ENCODE peak calls at places on chromosomes 7 and 10, in six cellular contexts. H, W, C, X, K and T are unnamed samples.

GRCh38 chr7:80640841-80641240 is 2.4 kb downstream of the CD36 start:
- DNase-seq in H (no peak), W (no peak), C (no peak), X (no peak), K (no peak), T (no peak)

GRCh38 chr7:95560674-95561073 is 35.6 kb downstream of the PDK4 start:
- DNase-seq in H (no peak), W (no peak), C (no peak), X (no peak), K (no peak), T (no peak)

GRCh38 chr10:8069627-8070026 is 15.1 kb downstream of the GATA3 start:
- DNase-seq in H (no peak), W (no peak), C (no peak), X (no peak), K (no peak), T (no peak)

GRCh38 chr10:70343712-70344111 is 38.7 kb downstream of the LRRC20 start:
- DNase-seq in H (no peak), W (no peak), C (no peak), X (no peak), K (no peak), T (no peak)

GRCh38 chr7:73646785-73647724 is 20.6 kb upstream of the VPS37D start:
- DNase-seq in H (peak; percentile 59), W (no peak), C (peak; percentile 87), X (no peak), K (no peak), T (no peak)

GRCh38 chr7:20310963-20311742 is 19.5 kb upstream of the ITGB8 start:
- DNase-seq in H (no peak), W (no peak), C (no peak), X (no peak), K (peak; percentile 56), T (no peak)

GRCh38 chr10:69237528-69238159 is 17.5 kb downstream of the HKDC1 start:
- DNase-seq in H (peak; percentile 91), W (peak; percentile 87), C (peak; percentile 96), X (peak; percentile 50), K (peak; percentile 62), T (peak; percentile 85)

GRCh38 chr10:114258274-114258840 is 19.3 kb downstream of the VWA2 start:
- DNase-seq in H (no peak), W (no peak), C (no peak), X (no peak), K (no peak), T (no peak)

GRCh38 chr10:50334273-50334672 is 83.0 kb upstream of the ASAH2 start:
- DNase-seq in H (no peak), W (no peak), C (no peak), X (no peak), K (no peak), T (no peak)

GRCh38 chr7:36875794-36876193 is 151.5 kb upstream of the AOAH start:
- DNase-seq in H (no peak), W (no peak), C (peak; percentile 13), X (no peak), K (no peak), T (no peak)

GRCh38 chr10:104085801-104086400 is at the start of gene COL17A1:
- DNase-seq in H (no peak), W (no peak), C (no peak), X (no peak), K (no peak), T (no peak)

GRCh38 chr7:150322114-150322832 is 882 bp upstream of the LRRC61 start:
- DNase-seq in H (no peak), W (no peak), C (no peak), X (no peak), K (peak; percentile 58), T (no peak)

GRCh38 chr7:90624128-90624980 is 28.2 kb downstream of the CDK14 start:
- DNase-seq in H (no peak), W (no peak), C (no peak), X (no peak), K (no peak), T (no peak)

GRCh38 chr10:3366043-3366442 is 193.5 kb upstream of the PITRM1 start:
- DNase-seq in H (no peak), W (no peak), C (no peak), X (no peak), K (no peak), T (no peak)

GRCh38 chr7:1664711-1665591 is 5.1 kb upstream of the ELFN1 start:
- DNase-seq in H (peak; percentile 83), W (peak; percentile 73), C (peak; percentile 99), X (no peak), K (no peak), T (peak; percentile 66)

GRCh38 chr10:44952779-44953231 is 6.8 kb upstream of the RASSF4 start:
- DNase-seq in H (no peak), W (peak; percentile 7), C (no peak), X (no peak), K (no peak), T (no peak)

DNA sequence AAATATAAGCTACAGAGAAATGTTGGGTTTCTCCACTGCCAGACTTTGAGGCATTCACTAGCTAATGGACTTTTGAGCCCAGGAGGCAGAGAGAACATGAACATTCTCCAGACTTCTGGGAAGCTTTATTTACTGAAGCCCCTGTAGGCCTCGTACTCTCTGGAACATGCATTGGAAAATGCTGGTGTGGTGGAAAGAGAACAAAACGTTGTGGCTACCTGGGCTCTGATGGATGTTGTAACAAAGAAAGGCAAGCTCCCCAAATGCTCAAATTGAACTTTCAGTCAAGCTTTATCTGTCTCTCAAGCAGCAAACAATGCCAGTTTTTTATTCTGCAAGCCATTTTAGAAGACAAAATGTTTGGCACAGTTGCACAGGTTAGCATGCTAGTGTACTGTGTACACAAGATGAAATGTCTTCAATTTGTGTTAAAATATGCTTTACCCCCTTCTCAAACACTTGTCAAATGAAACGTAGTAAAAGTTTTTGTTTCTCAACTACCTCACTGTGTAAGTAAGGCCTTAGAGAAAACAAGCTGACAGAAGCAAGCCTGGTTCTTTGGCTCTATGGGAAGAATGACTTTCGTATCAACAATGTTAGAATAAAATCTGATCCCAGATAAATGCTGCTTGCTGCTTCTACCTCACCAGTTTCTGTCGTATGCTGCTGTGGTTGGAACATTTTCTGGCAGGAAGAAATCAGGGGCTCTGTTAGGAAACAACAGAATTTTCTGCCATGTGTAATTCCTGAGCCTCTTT is 71.0 kb upstream of the CC2D2B start:
- DNase-seq in H (no peak), W (no peak), C (no peak), X (no peak), K (no peak), T (no peak)
- H3K27ac ChIP-seq in H (no peak overlapping the region), W (peak overlapping the region; percentile 32), C (no peak overlapping the region), X (peak overlapping the region; percentile 52), K (no peak overlapping the region), T (no peak overlapping the region)

GRCh38 chr7:55124989-55125875 is 106.4 kb downstream of the EGFR start:
- DNase-seq in H (no peak), W (no peak), C (no peak), X (no peak), K (no peak), T (no peak)

GRCh38 chr7:55128693-55129394 is 110.0 kb downstream of the EGFR start:
- DNase-seq in H (peak; percentile 79), W (peak; percentile 67), C (no peak), X (no peak), K (peak; percentile 57), T (peak; percentile 85)

GRCh38 chr7:55129409-55130078 is 110.7 kb downstream of the EGFR start:
- DNase-seq in H (no peak), W (no peak), C (peak; percentile 90), X (no peak), K (peak; percentile 96), T (no peak)

GRCh38 chr7:55127622-55128081 is 108.8 kb downstream of the EGFR start:
- DNase-seq in H (no peak), W (no peak), C (no peak), X (no peak), K (no peak), T (peak; percentile 80)

GRCh38 chr7:55127135-55127551 is 108.3 kb downstream of the EGFR start:
- DNase-seq in H (no peak), W (no peak), C (no peak), X (no peak), K (no peak), T (no peak)
- H3K4me1 ChIP-seq in H (peaks cover 12% of the 10 kb centered on the region), W (peaks cover 57% of the 10 kb centered on the region), C (peaks cover 72% of the 10 kb centered on the region), X (peaks cover 66% of the 10 kb centered on the region), K (peaks cover 94% of the 10 kb centered on the region), T (peaks cover 30% of the 10 kb centered on the region)

GRCh38 chr7:66902844-66903180 is 18.2 kb upstream of the TMEM248 start:
- DNase-seq in H (no peak), W (no peak), C (peak; percentile 55), X (no peak), K (no peak), T (peak; percentile 44)

GRCh38 chr7:66901941-66902843 is 18.8 kb upstream of the TMEM248 start:
- DNase-seq in H (no peak), W (no peak), C (peak; percentile 41), X (no peak), K (no peak), T (no peak)

GRCh38 chr7:66896441-66896840 is 24.6 kb upstream of the TMEM248 start:
- DNase-seq in H (no peak), W (no peak), C (no peak), X (no peak), K (no peak), T (no peak)

GRCh38 chr7:66903360-66904062 is 17.5 kb upstream of the TMEM248 start:
- DNase-seq in H (no peak), W (no peak), C (peak; percentile 48), X (no peak), K (no peak), T (no peak)

DNA sequence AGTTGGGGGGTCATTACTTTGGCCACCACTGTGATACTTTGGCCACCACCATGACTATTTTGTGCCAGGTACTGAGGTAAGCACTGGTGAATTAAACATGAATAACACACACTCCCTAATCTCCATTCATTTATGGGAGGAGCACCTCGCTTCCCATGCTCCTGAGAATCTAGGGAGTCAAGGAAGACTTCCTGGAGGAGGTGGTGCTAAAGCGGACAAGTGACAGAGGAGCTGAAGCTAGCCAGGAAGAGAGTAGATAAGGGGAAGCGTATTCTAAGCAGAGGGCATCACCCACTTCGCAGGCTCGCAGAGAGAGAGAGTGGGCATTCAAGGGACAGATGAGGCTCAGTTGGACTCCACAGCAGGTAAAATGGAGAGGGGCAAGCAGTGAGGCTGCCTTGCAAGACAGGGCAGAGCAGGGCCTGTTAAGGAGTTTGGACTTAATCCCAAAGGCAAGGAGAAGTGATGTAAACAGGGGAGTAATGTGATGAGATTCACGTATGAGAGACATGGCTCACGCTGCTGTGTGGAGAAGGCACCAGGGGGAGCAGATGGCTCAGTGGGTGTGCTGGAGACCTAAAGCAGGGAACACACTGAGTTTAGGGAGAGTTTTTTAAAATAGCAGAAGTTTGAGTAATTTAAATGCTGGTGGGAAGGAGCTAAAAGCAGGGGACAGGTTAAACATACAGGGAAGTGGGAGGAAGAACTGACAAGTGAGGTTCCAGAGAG is 21.3 kb upstream of the TMEM248 start:
- DNase-seq in H (no peak), W (no peak), C (peak; percentile 68), X (no peak), K (no peak), T (no peak)
- H3K4me3 ChIP-seq in H (no peak overlapping the region), W (no peak overlapping the region), C (no peak overlapping the region), X (no peak overlapping the region), K (no peak overlapping the region), T (no peak overlapping the region)

DNA sequence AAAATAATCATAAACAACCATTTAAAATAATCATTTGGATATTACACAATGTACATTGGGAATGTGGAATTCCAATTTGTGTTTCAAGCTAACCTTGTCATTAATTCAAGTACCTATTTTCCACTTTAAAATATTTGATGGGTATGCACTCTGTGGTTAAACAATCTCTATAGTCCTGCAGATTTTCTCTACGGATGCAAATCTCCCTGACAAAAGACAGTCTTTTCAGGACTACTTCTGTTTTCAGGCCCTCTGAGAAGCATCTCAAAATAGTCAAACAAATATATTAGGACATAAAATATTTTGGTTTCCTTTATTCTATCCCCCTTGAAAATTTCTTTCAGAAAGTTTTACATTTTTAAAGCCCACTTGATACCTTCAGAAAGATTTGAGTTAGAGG is 735.6 kb upstream of the MBL2 start:
- DNase-seq in H (no peak), W (no peak), C (no peak), X (no peak), K (no peak), T (no peak)
- H3K27ac ChIP-seq in H (no peak overlapping the region), W (no peak overlapping the region), C (no peak overlapping the region), X (no peak overlapping the region), K (no peak overlapping the region), T (no peak overlapping the region)